ENCODE peak calls at places on chromosomes 13 and 19, in five cellular contexts. One of them, this sample, is unnamed.

GRCh38 chr19:4362871-4363545 is 19.6 kb downstream of the MPND start:
- DNase-seq in HepG2: no peak
- DNase-seq in K562: no peak
- DNase-seq in GM12892: no peak
- DNase-seq in GM12878: no peak
- DNase-seq in this sample: no peak

GRCh38 chr19:55118401-55118991 is 1.1 kb upstream of the PPP1R12C start:
- DNase-seq in K562: peak
- DNase-seq in GM12878: no peak
- DNase-seq in HepG2: no peak
- DNase-seq in GM12892: no peak
- DNase-seq in this sample: no peak

GRCh38 chr19:38842439-38843174 is 7.2 kb downstream of the HNRNPL start:
- DNase-seq in GM12892: no peak
- DNase-seq in HepG2: no peak
- DNase-seq in GM12878: no peak
- DNase-seq in K562: no peak
- DNase-seq in this sample: no peak

GRCh38 chr13:75637101-75637774 is 1.1 kb downstream of the LMO7 start:
- DNase-seq in GM12892: no peak
- DNase-seq in K562: no peak
- DNase-seq in HepG2: no peak
- DNase-seq in GM12878: no peak
- DNase-seq in this sample: peak

GRCh38 chr19:934197-934840 is 8.5 kb downstream of the ARID3A start:
- DNase-seq in HepG2: no peak
- DNase-seq in GM12878: no peak
- DNase-seq in K562: no peak
- DNase-seq in GM12892: no peak
- DNase-seq in this sample: no peak

GRCh38 chr13:80783926-80784325 is 443.0 kb upstream of the SPRY2 start:
- DNase-seq in HepG2: no peak
- DNase-seq in GM12892: no peak
- DNase-seq in GM12878: no peak
- DNase-seq in K562: no peak
- DNase-seq in this sample: no peak

GRCh38 chr13:109874921-109875454 is 88.6 kb upstream of the IRS2 start:
- DNase-seq in K562: no peak
- DNase-seq in HepG2: no peak
- DNase-seq in GM12892: no peak
- DNase-seq in GM12878: no peak
- DNase-seq in this sample: no peak

GRCh38 chr13:112842343-112842856 is 126.6 kb upstream of the MCF2L start:
- DNase-seq in K562: no peak
- DNase-seq in GM12892: no peak
- DNase-seq in GM12878: no peak
- DNase-seq in HepG2: no peak
- DNase-seq in this sample: peak

GRCh38 chr13:38262211-38262610 is 87.4 kb upstream of the UFM1 start:
- DNase-seq in HepG2: no peak
- DNase-seq in GM12878: no peak
- DNase-seq in GM12892: no peak
- DNase-seq in K562: no peak
- DNase-seq in this sample: no peak

GRCh38 chr13:62387642-62388041 is 972.0 kb upstream of the PCDH20 start:
- DNase-seq in GM12878: no peak
- DNase-seq in HepG2: no peak
- DNase-seq in K562: no peak
- DNase-seq in GM12892: no peak
- DNase-seq in this sample: no peak

GRCh38 chr19:19361075-19361594 is 40.5 kb downstream of the MAU2 start:
- DNase-seq in HepG2: peak
- DNase-seq in K562: peak
- DNase-seq in GM12892: no peak
- DNase-seq in GM12878: peak
- DNase-seq in this sample: peak
- TF ChIP-seq POLR2AphosphoS5 in HepG2: no peak
- TF ChIP-seq POLR2AphosphoS5 in K562: no peak
- TF ChIP-seq POLR2AphosphoS5 in GM12892: no peak
- TF ChIP-seq POLR2AphosphoS5 in GM12878: no peak
- TF ChIP-seq POLR2AphosphoS5 in this sample: no peak

GRCh38 chr19:49932731-49933131 is 3.4 kb upstream of the NUP62 start:
- DNase-seq in K562: no peak
- DNase-seq in HepG2: no peak
- DNase-seq in GM12878: no peak
- DNase-seq in GM12892: no peak
- DNase-seq in this sample: no peak
- TF ChIP-seq TAF1 in K562: no peak
- TF ChIP-seq TAF1 in HepG2: no peak
- TF ChIP-seq TAF1 in GM12878: no peak
- TF ChIP-seq TAF1 in GM12892: no peak
- TF ChIP-seq TAF1 in this sample: no peak

GRCh38 chr19:35844482-35845214 is 7.7 kb downstream of the NPHS1 start:
- DNase-seq in K562: no peak
- DNase-seq in GM12892: no peak
- DNase-seq in HepG2: no peak
- DNase-seq in GM12878: no peak
- DNase-seq in this sample: no peak

GRCh38 chr19:35843676-35844481 is 8.4 kb downstream of the NPHS1 start:
- DNase-seq in GM12878: no peak
- DNase-seq in GM12892: no peak
- DNase-seq in HepG2: no peak
- DNase-seq in K562: peak
- DNase-seq in this sample: no peak

GRCh38 chr19:35847911-35848310 is 4.4 kb downstream of the NPHS1 start:
- DNase-seq in GM12878: no peak
- DNase-seq in GM12892: no peak
- DNase-seq in K562: no peak
- DNase-seq in HepG2: no peak
- DNase-seq in this sample: no peak

GRCh38 chr19:35845215-35846037 is 6.9 kb downstream of the NPHS1 start:
- DNase-seq in HepG2: peak
- DNase-seq in GM12878: no peak
- DNase-seq in K562: peak
- DNase-seq in GM12892: no peak
- DNase-seq in this sample: no peak

GRCh38 chr19:35846038-35846668 is 6.2 kb downstream of the NPHS1 start:
- DNase-seq in K562: no peak
- DNase-seq in GM12878: no peak
- DNase-seq in GM12892: no peak
- DNase-seq in HepG2: no peak
- DNase-seq in this sample: no peak
- TF ChIP-seq POLR2A in K562: no peak
- TF ChIP-seq POLR2A in GM12878: no peak
- TF ChIP-seq POLR2A in GM12892: no peak
- TF ChIP-seq POLR2A in HepG2: no peak
- TF ChIP-seq POLR2A in this sample: no peak

GRCh38 chr19:35328851-35329285 is at the start of gene CD22:
- DNase-seq in HepG2: no peak
- DNase-seq in K562: no peak
- DNase-seq in GM12892: peak
- DNase-seq in GM12878: peak
- DNase-seq in this sample: no peak
- TF ChIP-seq POLR2AphosphoS5 in HepG2: no peak
- TF ChIP-seq POLR2AphosphoS5 in K562: no peak
- TF ChIP-seq POLR2AphosphoS5 in GM12892: peak
- TF ChIP-seq POLR2AphosphoS5 in GM12878: peak
- TF ChIP-seq POLR2AphosphoS5 in this sample: peak

GRCh38 chr13:41548031-41548430 is 90.7 kb downstream of the RGCC start:
- DNase-seq in GM12892: no peak
- DNase-seq in HepG2: no peak
- DNase-seq in K562: no peak
- DNase-seq in GM12878: no peak
- DNase-seq in this sample: no peak

GRCh38 chr13:41548870-41549269 is 91.5 kb downstream of the RGCC start:
- DNase-seq in K562: no peak
- DNase-seq in HepG2: no peak
- DNase-seq in GM12878: no peak
- DNase-seq in GM12892: no peak
- DNase-seq in this sample: no peak

GRCh38 chr13:41550239-41550638 is 92.9 kb downstream of the RGCC start:
- DNase-seq in HepG2: no peak
- DNase-seq in K562: no peak
- DNase-seq in GM12878: no peak
- DNase-seq in GM12892: no peak
- DNase-seq in this sample: no peak

GRCh38 chr13:41547253-41548000 is 90.1 kb downstream of the RGCC start:
- DNase-seq in K562: no peak
- DNase-seq in GM12892: no peak
- DNase-seq in GM12878: no peak
- DNase-seq in HepG2: peak
- DNase-seq in this sample: no peak

GRCh38 chr13:41549491-41549890 is 92.1 kb downstream of the RGCC start:
- DNase-seq in GM12878: no peak
- DNase-seq in HepG2: no peak
- DNase-seq in GM12892: no peak
- DNase-seq in K562: no peak
- DNase-seq in this sample: no peak
- TF ChIP-seq TAF1 in GM12878: no peak
- TF ChIP-seq TAF1 in HepG2: no peak
- TF ChIP-seq TAF1 in GM12892: no peak
- TF ChIP-seq TAF1 in K562: no peak
- TF ChIP-seq TAF1 in this sample: no peak

GRCh38 chr19:15107056-15108010 is at the start of gene SYDE1:
- DNase-seq in K562: no peak
- DNase-seq in GM12892: no peak
- DNase-seq in GM12878: no peak
- DNase-seq in HepG2: peak
- DNase-seq in this sample: no peak
- TF ChIP-seq POLR2A in K562: no peak
- TF ChIP-seq POLR2A in GM12892: no peak
- TF ChIP-seq POLR2A in GM12878: no peak
- TF ChIP-seq POLR2A in HepG2: peak
- TF ChIP-seq POLR2A in this sample: no peak

DNA sequence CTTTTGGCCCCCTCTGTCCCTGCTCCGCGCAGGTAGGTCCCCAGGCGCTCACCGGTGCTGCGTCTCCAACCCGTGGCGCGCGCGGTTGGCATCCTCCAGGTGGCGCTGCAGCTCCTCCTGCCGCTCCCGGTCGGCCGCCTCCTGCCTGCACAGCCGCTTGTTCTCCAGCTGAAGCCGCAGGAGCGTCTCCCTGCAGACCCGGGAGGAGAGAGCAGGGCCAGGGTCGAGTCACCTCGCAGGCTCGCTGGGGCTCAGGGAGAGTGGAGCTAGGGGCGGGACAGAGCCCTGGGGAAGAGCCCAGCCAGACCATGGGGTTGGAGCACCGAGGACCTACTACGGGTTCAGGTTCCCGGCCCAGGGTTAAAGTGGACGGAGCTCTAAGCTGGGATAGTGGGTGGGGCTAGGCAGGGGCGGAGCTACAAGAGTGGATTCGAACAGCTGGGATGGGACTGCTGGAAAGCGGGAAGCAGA is 9.3 kb downstream of the HOOK2 start:
- DNase-seq in HepG2: peak
- DNase-seq in GM12878: no peak
- DNase-seq in K562: peak
- DNase-seq in GM12892: peak
- DNase-seq in this sample: peak
- TF ChIP-seq POLR2AphosphoS5 in HepG2: no peak
- TF ChIP-seq POLR2AphosphoS5 in GM12878: no peak
- TF ChIP-seq POLR2AphosphoS5 in K562: no peak
- TF ChIP-seq POLR2AphosphoS5 in GM12892: no peak
- TF ChIP-seq POLR2AphosphoS5 in this sample: no peak